ENCODE peak calls at places on chromosomes 1 and 21, in six cellular contexts. Y, C, X, E, U and A are unnamed samples. For H3K4me1, the result is how much of the 10 kb centered on the place peaks cover.

GRCh38 chr21:35102488-35103407 is 53.6 kb upstream of the RUNX1 start:
- DNase-seq in Y (peak), E (no peak), C (no peak), X (no peak), U (no peak), A (peak)

GRCh38 chr1:7267493-7267892 is 482.2 kb downstream of the CAMTA1 start:
- DNase-seq in Y (no peak), U (no peak), X (no peak), C (no peak), E (no peak), A (no peak)

GRCh38 chr1:30877205-30877912 is 31.2 kb downstream of the SDC3 start:
- DNase-seq in X (peak), U (peak), C (no peak), E (peak), Y (peak), A (peak)

GRCh38 chr1:21574464-21575151 is 65.4 kb downstream of the ALPL start:
- DNase-seq in Y (no peak), C (no peak), X (peak), U (no peak), E (peak), A (peak)

GRCh38 chr1:224448428-224449017 is 13.9 kb upstream of the WDR26 start:
- DNase-seq in X (no peak), E (no peak), C (no peak), Y (no peak), U (no peak), A (no peak)

GRCh38 chr1:63261736-63262142 is 60.6 kb upstream of the FOXD3 start:
- DNase-seq in E (no peak), Y (no peak), U (no peak), C (no peak), X (no peak), A (no peak)

GRCh38 chr1:23475134-23475628 is 8.8 kb downstream of the ASAP3 start:
- DNase-seq in Y (no peak), X (peak), E (peak), C (no peak), U (no peak), A (peak)

GRCh38 chr1:51875291-51875772 is 3.2 kb downstream of the NRDC start:
- DNase-seq in X (no peak), Y (no peak), C (no peak), E (no peak), U (no peak), A (no peak)

GRCh38 chr1:162937721-162938395 is 76.9 kb upstream of the CCDC190 start:
- DNase-seq in E (no peak), Y (no peak), C (no peak), X (no peak), U (no peak), A (no peak)

GRCh38 chr1:50976890-50977574 is 7.0 kb downstream of the CDKN2C start:
- DNase-seq in C (no peak), E (peak), U (peak), X (peak), Y (no peak), A (no peak)

GRCh38 chr1:150555971-150556865 is 7.0 kb downstream of the ADAMTSL4 start:
- DNase-seq in U (no peak), E (no peak), C (no peak), Y (peak), X (no peak), A (no peak)

GRCh38 chr21:42537106-42537742 is 23.6 kb downstream of the SLC37A1 start:
- DNase-seq in E (no peak), C (no peak), X (peak), Y (no peak), U (no peak), A (peak)

GRCh38 chr1:88188038-88188437 is 496.0 kb upstream of the PKN2 start:
- DNase-seq in U (no peak), E (no peak), Y (no peak), X (no peak), C (no peak), A (no peak)

GRCh38 chr1:25022361-25023189 is 92.5 kb upstream of the RUNX3 start:
- DNase-seq in X (peak), U (peak), Y (peak), E (peak), C (peak), A (peak)

GRCh38 chr1:25023190-25023578 is 93.1 kb upstream of the RUNX3 start:
- DNase-seq in U (no peak), Y (no peak), X (no peak), E (no peak), C (no peak), A (no peak)

GRCh38 chr1:25020851-25021585 is 90.9 kb upstream of the RUNX3 start:
- DNase-seq in X (no peak), U (no peak), C (no peak), Y (no peak), E (no peak), A (no peak)

GRCh38 chr1:25020173-25020840 is 90.2 kb upstream of the RUNX3 start:
- DNase-seq in U (no peak), X (no peak), Y (no peak), C (no peak), E (no peak), A (no peak)

DNA sequence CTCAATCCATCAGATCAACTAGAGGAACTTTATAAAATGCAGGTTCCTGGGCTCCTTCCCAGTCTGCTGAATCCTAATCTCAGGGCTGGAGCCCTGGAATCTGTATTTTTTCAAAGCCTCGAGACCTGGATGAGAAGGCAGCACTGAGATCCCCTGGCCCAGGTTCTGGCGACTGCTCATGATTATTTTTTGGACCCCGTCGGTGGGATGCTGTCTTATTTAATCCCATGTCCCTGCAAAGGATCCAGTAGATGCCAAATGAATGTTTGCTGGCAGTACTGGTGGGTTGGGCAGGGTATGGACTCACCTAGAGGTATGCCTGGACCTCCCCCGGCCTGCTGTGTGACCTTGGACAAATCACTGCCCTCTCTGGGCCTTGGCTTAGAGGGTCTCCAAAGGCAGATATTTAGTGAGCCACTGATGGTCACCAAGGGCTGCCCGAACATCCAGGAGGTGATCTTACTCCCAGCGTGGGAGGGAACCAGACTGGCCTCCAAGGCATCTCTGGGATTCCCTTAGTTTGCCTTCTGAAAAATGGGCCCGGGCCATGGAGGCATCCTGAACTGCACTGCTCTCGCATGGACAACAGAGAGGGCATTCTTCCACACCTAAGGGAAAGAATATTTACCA is 91.6 kb upstream of the RUNX3 start:
- DNase-seq in Y (no peak), U (no peak), X (no peak), E (no peak), C (no peak), A (no peak)
- H3K27ac ChIP-seq in Y (peak), U (no peak), X (no peak), E (no peak), C (no peak), A (peak)

GRCh38 chr1:67686272-67687197 is 1.5 kb downstream of the GADD45A start:
- DNase-seq in X (peak), Y (peak), U (peak), C (peak), E (peak), A (peak)
- TF ChIP-seq POLR2A in X (no peak), Y (peak), U (peak), C (peak), E (peak), A (peak)

GRCh38 chr1:96365596-96365995 is 356.0 kb upstream of the PTBP2 start:
- DNase-seq in C (no peak), U (no peak), E (no peak), Y (no peak), X (no peak), A (no peak)
- H3K4me1 ChIP-seq in C (under half), U (under half), E (under half), Y (under half), X (under half), A (under half)

GRCh38 chr1:210373878-210374599 is 45.3 kb downstream of the HHAT start:
- DNase-seq in U (peak), X (peak), C (peak), Y (peak), E (peak), A (peak)

GRCh38 chr1:210372491-210372890 is 43.8 kb downstream of the HHAT start:
- DNase-seq in C (no peak), Y (no peak), E (no peak), X (no peak), U (no peak), A (no peak)

GRCh38 chr1:210373628-210373877 is 44.9 kb downstream of the HHAT start:
- DNase-seq in Y (no peak), E (no peak), C (no peak), U (no peak), X (no peak), A (no peak)

GRCh38 chr1:210372931-210373627 is 44.4 kb downstream of the HHAT start:
- DNase-seq in Y (no peak), X (no peak), U (no peak), E (no peak), C (no peak), A (no peak)

GRCh38 chr1:210374600-210374953 is 45.9 kb downstream of the HHAT start:
- DNase-seq in Y (no peak), U (no peak), C (no peak), X (no peak), E (no peak), A (no peak)
- H3K27ac ChIP-seq in Y (peak), U (no peak), C (no peak), X (no peak), E (no peak), A (peak)